ENCODE peak calls at places on chromosomes 7 and 10, in four cellular contexts. E, Z, A and T are unnamed samples.

GRCh38 chr7:121202834-121203233 is 126.0 kb upstream of the WNT16 start:
- DNase-seq in Z (no peak), A (no peak), E (no peak), T (no peak)

GRCh38 chr10:78424721-78425120 is 391.1 kb downstream of the RPS24 start:
- DNase-seq in E (no peak), A (peak; percentile 6), Z (peak; percentile 58), T (peak; percentile 42)

GRCh38 chr10:68302503-68302823 is 29.4 kb upstream of the HNRNPH3 start:
- DNase-seq in A (no peak), Z (no peak), E (no peak), T (no peak)

GRCh38 chr10:125094826-125095225 is 65.5 kb downstream of the CTBP2 start:
- DNase-seq in A (no peak), Z (no peak), E (no peak), T (no peak)

GRCh38 chr7:1671876-1672451 is 1.9 kb downstream of the ELFN1 start:
- DNase-seq in E (no peak), Z (no peak), A (no peak), T (peak; percentile 25)

GRCh38 chr10:4663162-4663992 is 162.6 kb upstream of the AKR1E2 start:
- DNase-seq in Z (peak; percentile 96), A (peak; percentile 92), E (no peak), T (no peak)

GRCh38 chr10:3720228-3721019 is 64.6 kb downstream of the KLF6 start:
- DNase-seq in Z (no peak), E (no peak), A (peak; percentile 72), T (no peak)

GRCh38 chr10:87000491-87000890 is 19.6 kb upstream of the FAM25A start:
- DNase-seq in A (no peak), Z (no peak), E (no peak), T (no peak)

GRCh38 chr7:37947138-37947839 is 26.8 kb downstream of the EPDR1 start:
- DNase-seq in A (no peak), Z (no peak), E (no peak), T (no peak)

GRCh38 chr7:2138146-2138765 is 94.5 kb downstream of the MAD1L1 start:
- DNase-seq in E (no peak), Z (no peak), A (no peak), T (no peak)

GRCh38 chr10:114352653-114353298 is 51.5 kb downstream of the AFAP1L2 start:
- DNase-seq in A (no peak), E (no peak), Z (no peak), T (no peak)

GRCh38 chr10:127990846-127991542 is 84.1 kb downstream of the PTPRE start:
- DNase-seq in Z (no peak), E (no peak), A (peak; percentile 10), T (no peak)

GRCh38 chr10:96765406-96766240 is 45.3 kb upstream of the PIK3AP1 start:
- DNase-seq in E (no peak), Z (peak; percentile 40), A (peak; percentile 47), T (peak; percentile 40)

GRCh38 chr7:55145606-55146005 is 126.8 kb downstream of the EGFR start:
- DNase-seq in Z (no peak), E (no peak), A (no peak), T (no peak)

GRCh38 chr7:134599371-134599770 is 47.3 kb upstream of the BPGM start:
- DNase-seq in Z (no peak), A (no peak), E (no peak), T (no peak)

GRCh38 chr7:117399820-117400422 is 27.4 kb downstream of the ASZ1 start:
- DNase-seq in A (no peak), E (no peak), Z (no peak), T (no peak)

GRCh38 chr10:82037076-82037475 is 162.1 kb downstream of the NRG3 start:
- DNase-seq in Z (no peak), A (no peak), E (no peak), T (no peak)

GRCh38 chr7:50591098-50591479 is 25.9 kb upstream of the DDC start:
- DNase-seq in Z (no peak), A (no peak), E (no peak), T (no peak)

GRCh38 chr10:86710987-86711236 is 42.6 kb downstream of the LDB3 start:
- DNase-seq in Z (no peak), A (no peak), E (no peak), T (no peak)

GRCh38 chr10:77746313-77746712 is 108.7 kb upstream of the KCNMA1 start:
- DNase-seq in E (no peak), A (no peak), Z (no peak), T (no peak)

GRCh38 chr10:130511801-130512200 is 375.6 kb downstream of the GLRX3 start:
- DNase-seq in Z (no peak), E (no peak), A (no peak), T (no peak)

GRCh38 chr7:130896051-130896881 is 162.3 kb upstream of the KLF14 start:
- DNase-seq in Z (peak; percentile 70), E (no peak), A (no peak), T (no peak)

GRCh38 chr7:130897515-130898419 is 163.8 kb upstream of the KLF14 start:
- DNase-seq in E (no peak), A (peak; percentile 48), Z (no peak), T (no peak)

GRCh38 chr7:130895006-130895750 is 161.2 kb upstream of the KLF14 start:
- DNase-seq in A (no peak), Z (no peak), E (no peak), T (no peak)

GRCh38 chr7:130899071-130899451 is 165.1 kb upstream of the KLF14 start:
- DNase-seq in E (no peak), A (no peak), Z (no peak), T (no peak)

DNA sequence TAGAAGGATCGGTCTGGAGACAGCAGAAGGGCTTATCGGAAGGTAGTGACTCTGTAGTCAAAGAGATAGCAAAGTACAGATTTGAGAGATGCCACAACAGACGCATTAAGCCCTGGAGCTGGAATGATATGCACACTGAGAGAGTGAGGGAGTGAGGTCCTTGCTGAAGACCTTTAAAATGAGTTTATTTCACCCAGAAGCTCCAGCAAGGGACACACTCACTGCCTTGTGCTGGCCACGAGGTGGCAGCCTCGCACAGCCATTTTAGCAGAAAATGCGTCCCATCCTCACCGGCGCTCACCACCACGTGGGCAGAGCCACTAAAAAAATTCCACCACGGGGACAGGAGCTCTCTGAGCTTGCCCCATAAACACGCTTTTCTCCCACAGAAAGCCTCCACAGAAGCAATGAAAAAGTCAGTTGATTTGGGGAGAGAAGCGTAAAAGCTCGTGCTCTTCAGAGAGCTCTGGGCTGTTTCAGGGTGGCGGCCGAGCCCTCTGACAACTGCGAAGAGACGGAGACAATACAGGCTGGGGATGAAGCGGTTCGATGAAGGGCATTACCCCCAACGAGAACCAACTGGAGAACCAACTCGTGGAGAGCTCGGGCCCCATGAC is 163.0 kb upstream of the KLF14 start:
- DNase-seq in Z (peak; percentile 89), A (peak; percentile 73), E (no peak), T (peak; percentile 82)
- H2BK5ac ChIP-seq in Z (no peak overlapping the region), A (no peak overlapping the region), E (no peak overlapping the region), T (no peak overlapping the region)

DNA sequence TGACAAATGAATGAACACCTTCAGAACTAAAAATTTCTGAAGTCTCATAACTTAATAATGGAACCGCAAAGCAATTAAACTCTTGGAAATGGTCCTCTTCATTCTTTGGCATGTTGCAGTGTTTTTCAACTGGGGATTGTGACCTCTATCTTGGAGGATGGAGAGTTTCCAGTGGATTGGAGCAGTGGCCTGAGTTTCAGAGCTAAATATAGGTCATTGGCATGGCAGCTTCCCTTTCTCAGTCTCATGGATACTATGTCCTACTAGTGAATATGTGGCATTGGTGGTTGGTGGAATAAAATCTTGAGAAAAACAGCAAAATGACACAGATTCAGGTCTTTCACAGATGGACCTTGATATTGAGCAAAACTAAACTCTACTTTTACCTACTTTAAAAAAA is 24.1 kb upstream of the EPC1 start:
- DNase-seq in E (no peak), A (no peak), Z (no peak), T (no peak)
- H3K79me2 ChIP-seq in E (peaks cover 49% of the 10 kb centered on the region), A (no peaks in the 10 kb centered on the region), Z (no peaks in the 10 kb centered on the region), T (no peaks in the 10 kb centered on the region)

DNA sequence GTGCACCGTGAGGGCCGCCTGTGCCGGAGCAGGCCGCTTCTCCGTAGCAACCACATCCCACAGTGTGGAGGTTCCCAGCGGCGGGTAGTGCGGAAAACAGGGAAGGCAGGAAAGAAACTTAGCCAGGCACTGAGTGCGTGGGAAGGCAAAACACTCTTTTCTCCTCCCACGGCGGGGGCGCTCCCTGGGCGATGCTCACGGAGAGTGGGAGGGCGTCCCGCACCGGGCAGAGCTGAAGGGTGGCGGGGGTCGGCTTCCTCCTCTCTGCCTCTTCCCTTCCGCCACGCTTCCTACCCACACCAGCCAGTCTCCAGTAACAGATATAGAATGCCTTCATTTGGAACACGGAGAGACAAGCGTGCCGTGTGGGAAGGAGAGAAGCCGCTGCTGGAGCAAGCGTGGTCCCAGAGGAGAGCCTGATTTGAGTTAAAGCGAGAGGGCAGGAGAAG is 252.5 kb downstream of the PAXIP1 start:
- DNase-seq in A (no peak), Z (no peak), E (no peak), T (no peak)
- H2BK5ac ChIP-seq in A (no peak overlapping the region), Z (no peak overlapping the region), E (no peak overlapping the region), T (no peak overlapping the region)

GRCh38 chr7:101998029-101998903 is 180.8 kb downstream of the CUX1 start:
- DNase-seq in A (no peak), Z (no peak), E (no peak), T (no peak)
- H3K79me2 ChIP-seq in A (no peaks in the 10 kb centered on the region), Z (peaks cover 24% of the 10 kb centered on the region), E (peaks cover 35% of the 10 kb centered on the region), T (peaks cover 6% of the 10 kb centered on the region)

DNA sequence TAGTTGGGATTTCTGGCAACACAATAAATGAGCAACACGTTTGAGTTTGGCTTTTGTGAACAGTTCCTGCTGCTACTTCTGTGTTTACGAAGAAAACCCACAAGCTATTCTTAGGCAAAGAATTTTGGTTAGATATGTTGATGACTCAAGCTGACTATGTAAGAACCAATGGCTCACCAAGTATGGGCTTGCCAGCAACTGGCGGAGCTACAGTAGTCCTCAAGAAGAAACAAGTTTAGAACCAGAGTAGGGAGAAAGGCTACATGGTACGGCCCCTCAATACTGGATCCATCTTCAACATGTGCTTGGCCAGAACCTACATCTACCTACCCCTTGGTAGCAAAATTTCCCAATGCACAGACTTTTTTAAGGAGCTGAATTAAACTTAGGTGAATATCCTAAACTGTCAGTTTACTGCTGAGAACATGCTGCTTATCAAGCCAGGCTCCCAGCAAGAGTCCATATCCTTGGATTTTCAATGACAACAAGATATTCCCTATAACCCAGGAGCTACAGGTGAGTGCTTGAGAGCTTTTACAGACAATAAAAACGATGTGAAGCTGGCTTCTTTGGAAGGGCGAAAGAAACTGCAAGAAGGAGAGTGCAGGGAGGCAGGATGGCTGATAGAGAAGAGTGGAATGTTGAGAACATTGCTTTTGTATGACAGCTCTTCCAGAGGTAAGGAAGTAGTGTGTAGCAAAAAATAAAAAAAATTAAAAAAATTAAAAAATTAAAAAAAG is 74.3 kb upstream of the ASAH2 start:
- DNase-seq in Z (peak; percentile 29), A (peak; percentile 31), E (peak; percentile 5), T (no peak)
- H2BK5ac ChIP-seq in Z (no peak overlapping the region), A (no peak overlapping the region), E (no peak overlapping the region), T (no peak overlapping the region)

GRCh38 chr7:108158766-108159165 is 28.6 kb upstream of the LAMB4 start:
- DNase-seq in E (no peak), A (no peak), Z (no peak), T (no peak)
- H3K79me2 ChIP-seq in E (no peaks in the 10 kb centered on the region), A (no peaks in the 10 kb centered on the region), Z (no peaks in the 10 kb centered on the region), T (no peaks in the 10 kb centered on the region)

GRCh38 chr10:5814110-5815107 is 1.2 kb upstream of the GDI2 start:
- DNase-seq in Z (no peak), A (no peak), E (no peak), T (no peak)
- H2BK5ac ChIP-seq in Z (no peak overlapping the region), A (peak overlapping the region; percentile 93), E (peak overlapping the region; percentile 73), T (no peak overlapping the region)